ENCODE peak calls at places on chromosomes 2 and 18, in ten cellular contexts. K is AG09319, N is foreskin fibroblast, Q is tibial nerve, E is GM06990, W is adrenal gland, S is neural progenitor cell, T is neural crest cell, I is brain microvascular endothelial cell, G is GM10248. C is an unnamed sample.

GRCh38 chr18:23658296-23658695 is 4.4 kb downstream of the ANKRD29 start:
- DNase-seq in K (no peak), N (no peak), Q (no peak), E (no peak), W (no peak), S (no peak), T (no peak), I (no peak), G (no peak), C (no peak)

GRCh38 chr2:88074854-88075292 is 7.2 kb downstream of the SMYD1 start:
- DNase-seq in K (peak; percentile 57), N (peak; percentile 73), Q (no peak), E (no peak), W (no peak), S (no peak), T (no peak), I (peak; percentile 48), G (no peak), C (no peak)

GRCh38 chr18:31206787-31207381 is 44.2 kb upstream of the DSC1 start:
- DNase-seq in K (no peak), N (no peak), Q (no peak), E (peak; percentile 74), W (peak; percentile 60), S (peak; percentile 33), T (peak; percentile 28), I (peak; percentile 33), G (peak; percentile 55), C (peak; percentile 73)

GRCh38 chr2:45913539-45913938 is 262.1 kb downstream of the PRKCE start:
- DNase-seq in K (no peak), N (no peak), Q (no peak), E (no peak), W (no peak), S (no peak), T (no peak), I (no peak), G (no peak), C (no peak)

GRCh38 chr2:42338567-42339190 is 22.3 kb downstream of the COX7A2L start:
- DNase-seq in K (no peak), N (no peak), Q (no peak), E (no peak), W (peak; percentile 89), S (no peak), T (no peak), I (no peak), G (no peak), C (no peak)

GRCh38 chr18:7567487-7568425 is 640 bp downstream of the PTPRM start:
- DNase-seq in K (no peak), N (peak; percentile 58), Q (peak; percentile 22), E (peak; percentile 6), W (peak; percentile 79), S (peak; percentile 86), T (peak; percentile 49), I (peak; percentile 58), G (peak; percentile 19), C (peak; percentile 52)

GRCh38 chr2:233462826-233463470 is 103.6 kb downstream of the USP40 start:
- DNase-seq in K (no peak), N (no peak), Q (no peak), E (no peak), W (no peak), S (no peak), T (no peak), I (no peak), G (no peak), C (peak; percentile 29)

GRCh38 chr2:202682274-202682673 is 47.5 kb downstream of the FAM117B start:
- DNase-seq in K (no peak), N (no peak), Q (no peak), E (no peak), W (no peak), S (no peak), T (no peak), I (no peak), G (no peak), C (no peak)

GRCh38 chr2:138559648-138560047 is 58.1 kb downstream of the SPOPL start:
- DNase-seq in K (no peak), N (no peak), Q (no peak), E (no peak), W (no peak), S (no peak), T (no peak), I (no peak), G (no peak), C (no peak)

GRCh38 chr2:70922591-70923234 is 13.0 kb upstream of the ATP6V1B1 start:
- DNase-seq in K (no peak), N (no peak), Q (peak; percentile 6), E (no peak), W (no peak), S (no peak), T (no peak), I (no peak), G (no peak), C (no peak)

GRCh38 chr2:113978524-113979171 is 88.8 kb downstream of the ACTR3 start:
- DNase-seq in K (no peak), N (no peak), Q (no peak), E (no peak), W (no peak), S (no peak), T (no peak), I (no peak), G (no peak), C (no peak)

GRCh38 chr2:113977660-113978523 is 88.0 kb downstream of the ACTR3 start:
- DNase-seq in K (no peak), N (peak; percentile 29), Q (no peak), E (no peak), W (peak; percentile 63), S (peak; percentile 42), T (no peak), I (peak; percentile 28), G (no peak), C (no peak)

GRCh38 chr2:113980946-113981345 is 91.1 kb downstream of the ACTR3 start:
- DNase-seq in K (no peak), N (peak; percentile 23), Q (no peak), E (no peak), W (no peak), S (no peak), T (no peak), I (peak; percentile 86), G (no peak), C (no peak)

GRCh38 chr2:113981404-113982134 is 91.7 kb downstream of the ACTR3 start:
- DNase-seq in K (no peak), N (no peak), Q (no peak), E (no peak), W (no peak), S (no peak), T (no peak), I (no peak), G (no peak), C (no peak)

GRCh38 chr2:113979172-113980128 is 89.6 kb downstream of the ACTR3 start:
- DNase-seq in K (no peak), N (no peak), Q (no peak), E (peak; percentile 69), W (no peak), S (no peak), T (no peak), I (no peak), G (no peak), C (no peak)
- TF ChIP-seq CTCF in K (peak; percentile 5), N (no peak), Q (peak; percentile 36), E (peak; percentile 65), W (peak; percentile 9), S (peak; percentile 50), T (peak; percentile 60), I (peak; percentile 50), G (peak; percentile 58), C (peak; percentile 21)

DNA sequence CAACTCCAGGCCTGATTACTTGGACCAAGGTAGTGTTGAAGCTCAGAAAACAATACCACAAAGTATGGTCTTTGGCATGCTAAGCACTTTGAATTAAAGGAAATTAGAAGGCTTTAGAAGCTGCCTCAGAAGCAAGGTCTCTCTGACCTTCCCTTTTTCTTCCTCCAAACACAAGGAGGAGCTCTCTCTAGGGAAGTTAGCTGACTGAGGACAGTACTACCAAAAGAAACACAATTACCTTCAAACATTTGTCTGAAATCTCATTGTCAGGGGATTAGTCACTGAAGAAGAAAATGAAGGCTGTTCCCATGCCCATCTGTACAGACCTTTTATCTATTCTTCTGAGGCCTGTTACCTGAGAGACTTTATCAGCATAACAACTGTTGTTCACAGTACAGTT is 279.3 kb downstream of the CDH20 start:
- DNase-seq in K (no peak), N (no peak), Q (no peak), E (no peak), W (no peak), S (no peak), T (no peak), I (no peak), G (no peak), C (no peak)
- TF ChIP-seq CTCF in K (peak; percentile 8), N (peak; percentile 21), Q (no peak), E (peak; percentile 17), W (no peak), S (peak; percentile 39), T (no peak), I (peak; percentile 52), G (no peak), C (peak; percentile 33)

GRCh38 chr2:156322103-156322671 is 10.3 kb downstream of the NR4A2 start:
- DNase-seq in K (no peak), N (no peak), Q (no peak), E (no peak), W (no peak), S (no peak), T (no peak), I (no peak), G (no peak), C (no peak)

GRCh38 chr2:156320491-156320896 is 12.0 kb downstream of the NR4A2 start:
- DNase-seq in K (no peak), N (no peak), Q (no peak), E (no peak), W (no peak), S (peak; percentile 57), T (peak; percentile 18), I (no peak), G (no peak), C (no peak)

GRCh38 chr2:156321243-156321904 is 11.1 kb downstream of the NR4A2 start:
- DNase-seq in K (no peak), N (no peak), Q (no peak), E (no peak), W (no peak), S (peak; percentile 46), T (no peak), I (no peak), G (no peak), C (no peak)

GRCh38 chr2:156317631-156318030 is 14.9 kb downstream of the NR4A2 start:
- DNase-seq in K (no peak), N (no peak), Q (no peak), E (no peak), W (no peak), S (no peak), T (no peak), I (no peak), G (no peak), C (no peak)

GRCh38 chr2:156319811-156320490 is 12.6 kb downstream of the NR4A2 start:
- DNase-seq in K (no peak), N (no peak), Q (peak; percentile 53), E (no peak), W (no peak), S (peak; percentile 49), T (no peak), I (no peak), G (no peak), C (no peak)
- TF ChIP-seq CTCF in K (peak; percentile 6), N (no peak), Q (no peak), E (no peak), W (no peak), S (peak; percentile 11), T (peak; percentile 32), I (peak; percentile 45), G (no peak), C (no peak)

DNA sequence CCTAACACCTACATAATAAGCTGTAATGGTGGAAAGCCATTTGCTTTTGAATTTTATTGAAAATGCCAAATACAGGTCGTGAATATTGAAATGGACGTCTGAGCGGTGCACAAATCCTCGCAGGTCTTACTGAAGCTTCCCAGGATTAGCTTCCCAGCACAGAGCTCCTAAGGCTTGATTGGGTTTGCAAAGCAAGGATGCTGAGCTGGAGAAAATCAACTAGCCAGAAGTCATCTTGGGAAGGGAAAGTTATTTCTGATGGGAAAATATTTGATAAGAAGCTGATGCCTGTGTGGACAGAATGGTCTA is 40.9 kb upstream of the DAPL1 start:
- DNase-seq in K (no peak), N (no peak), Q (no peak), E (no peak), W (no peak), S (no peak), T (no peak), I (no peak), G (no peak), C (no peak)
- TF ChIP-seq CTCF in K (no peak), N (no peak), Q (no peak), E (no peak), W (no peak), S (no peak), T (peak; percentile 2), I (no peak), G (no peak), C (peak; percentile 73)